ENCODE peak calls at places on chromosome 4, in eight cellular contexts. B is iPS-NIHi11, P is T-helper 2 cell, H is DND-41, R is astrocyte of the cerebellum, U is dorsolateral prefrontal cortex, I is NCI-H226, N is cardiac fibroblast. O is an unnamed sample.

GRCh38 chr4:8727546-8728510 is 135.3 kb downstream of the CPZ start:
- DNase-seq in B (no peak), P (no peak), H (peak; percentile 3), R (no peak), U (no peak), I (no peak), N (no peak), O (no peak)

GRCh38 chr4:76206222-76206942 is 7.2 kb downstream of the SCARB2 start:
- DNase-seq in B (no peak), P (no peak), H (no peak), R (no peak), U (no peak), I (no peak), N (peak; percentile 77), O (no peak)

GRCh38 chr4:73690051-73690744 is 50.2 kb upstream of the CXCL8 start:
- DNase-seq in B (no peak), P (no peak), H (no peak), R (no peak), U (no peak), I (no peak), N (peak; percentile 77), O (no peak)

GRCh38 chr4:60913026-60913425 is 287.1 kb upstream of the ADGRL3 start:
- DNase-seq in B (no peak), P (no peak), H (no peak), R (no peak), U (no peak), I (no peak), N (no peak), O (no peak)

GRCh38 chr4:22616516-22616915 is 76.2 kb upstream of the GBA3 start:
- DNase-seq in B (no peak), P (no peak), H (no peak), R (no peak), U (no peak), I (no peak), N (no peak), O (no peak)

GRCh38 chr4:4439782-4440181 is 52.9 kb downstream of the NSG1 start:
- DNase-seq in B (no peak), P (no peak), H (no peak), R (no peak), U (no peak), I (peak; percentile 1), N (no peak), O (no peak)

GRCh38 chr4:3293410-3294391 is 880 bp downstream of the RGS12 start:
- DNase-seq in B (no peak), P (no peak), H (no peak), R (no peak), U (peak; percentile 45), I (no peak), N (no peak), O (no peak)

GRCh38 chr4:104896623-104897296 is 249.9 kb upstream of the TET2 start:
- DNase-seq in B (no peak), P (no peak), H (no peak), R (no peak), U (no peak), I (no peak), N (no peak), O (no peak)

GRCh38 chr4:183399616-183400015 is 44.8 kb upstream of the CDKN2AIP start:
- DNase-seq in B (no peak), P (no peak), H (no peak), R (no peak), U (no peak), I (no peak), N (no peak), O (no peak)

GRCh38 chr4:71189471-71189870 is 149.3 kb upstream of the SLC4A4 start:
- DNase-seq in B (no peak), P (no peak), H (no peak), R (no peak), U (no peak), I (no peak), N (peak; percentile 63), O (no peak)

GRCh38 chr4:36091997-36092396 is 152.3 kb downstream of the ARAP2 start:
- DNase-seq in B (no peak), P (no peak), H (no peak), R (no peak), U (no peak), I (no peak), N (no peak), O (no peak)

GRCh38 chr4:86497131-86497530 is 97.0 kb upstream of the PTPN13 start:
- DNase-seq in B (no peak), P (no peak), H (no peak), R (no peak), U (no peak), I (no peak), N (peak; percentile 28), O (peak; percentile 20)

GRCh38 chr4:103443324-103443723 is 245.2 kb upstream of the CENPE start:
- DNase-seq in B (no peak), P (no peak), H (no peak), R (no peak), U (no peak), I (no peak), N (peak; percentile 30), O (peak; percentile 17)

GRCh38 chr4:168605411-168605810 is 108.6 kb downstream of the PALLD start:
- DNase-seq in B (no peak), P (no peak), H (no peak), R (peak; percentile 76), U (no peak), I (peak; percentile 38), N (peak; percentile 77), O (no peak)

GRCh38 chr4:131531087-131531486 is 1618.0 kb upstream of the PCDH10 start:
- DNase-seq in B (no peak), P (no peak), H (no peak), R (no peak), U (no peak), I (no peak), N (no peak), O (no peak)

GRCh38 chr4:5399790-5400421 is 308.5 kb downstream of the EVC2 start:
- DNase-seq in B (peak; percentile 80), P (no peak), H (no peak), R (peak; percentile 19), U (no peak), I (no peak), N (peak; percentile 53), O (peak; percentile 36)

GRCh38 chr4:139921551-139922184 is 232.3 kb downstream of the MAML3 start:
- DNase-seq in B (no peak), P (no peak), H (no peak), R (no peak), U (no peak), I (no peak), N (no peak), O (no peak)

GRCh38 chr4:142274137-142274536 is 572.0 kb downstream of the INPP4B start:
- DNase-seq in B (no peak), P (no peak), H (no peak), R (no peak), U (no peak), I (peak; percentile 39), N (peak; percentile 70), O (peak; percentile 9)

GRCh38 chr4:138835833-138836521 is 179.6 kb upstream of the NOCT start:
- DNase-seq in B (no peak), P (no peak), H (no peak), R (peak; percentile 34), U (no peak), I (no peak), N (peak; percentile 45), O (peak; percentile 13)

GRCh38 chr4:113646456-113646809 is 115.1 kb downstream of the CAMK2D start:
- DNase-seq in B (peak; percentile 44), P (no peak), H (no peak), R (no peak), U (no peak), I (peak; percentile 89), N (peak; percentile 33), O (peak; percentile 28)

GRCh38 chr4:76212851-76213414 is 691 bp downstream of the SCARB2 start:
- DNase-seq in B (no peak), P (no peak), H (peak; percentile 35), R (no peak), U (no peak), I (no peak), N (peak; percentile 56), O (no peak)

GRCh38 chr4:123060039-123060770 is 137.8 kb upstream of the NUDT6 start:
- DNase-seq in B (no peak), P (no peak), H (no peak), R (no peak), U (no peak), I (no peak), N (no peak), O (no peak)

GRCh38 chr4:140764785-140765392 is 8.7 kb upstream of the TBC1D9 start:
- DNase-seq in B (no peak), P (no peak), H (no peak), R (no peak), U (no peak), I (no peak), N (no peak), O (no peak)

GRCh38 chr4:83285022-83285387 is 407 bp upstream of the COQ2 start:
- DNase-seq in B (peak; percentile 14), P (no peak), H (no peak), R (no peak), U (no peak), I (no peak), N (peak; percentile 78), O (peak; percentile 22)

GRCh38 chr4:108788731-108789130 is 25.9 kb upstream of the ETNPPL start:
- DNase-seq in B (no peak), P (no peak), H (no peak), R (no peak), U (no peak), I (no peak), N (no peak), O (no peak)

GRCh38 chr4:6746721-6747689 is 31.0 kb downstream of the BLOC1S4 start:
- DNase-seq in B (peak; percentile 53), P (no peak), H (no peak), R (peak; percentile 6), U (no peak), I (peak; percentile 81), N (no peak), O (no peak)

GRCh38 chr4:163108614-163109013 is 58.1 kb downstream of the NAF1 start:
- DNase-seq in B (no peak), P (no peak), H (no peak), R (no peak), U (no peak), I (no peak), N (no peak), O (no peak)